ENCODE peak calls at places on chromosomes 16 and 17, in six cellular contexts. C is fibroblast of lung, F is IMR-90, Q is GM12878, P is HCT116, H is PC-3. D is an unnamed sample. For H3K4me1, the result is how much of the 10 kb centered on the place peaks cover.

GRCh38 chr16:81542609-81543570 is 98.3 kb downstream of the CMIP start:
- DNase-seq in C (no peak), F (no peak), Q (no peak), P (no peak), H (no peak), D (no peak)

GRCh38 chr16:17983847-17984639 is 352.5 kb downstream of the NPIPA8 start:
- DNase-seq in C (no peak), F (no peak), Q (no peak), P (no peak), H (no peak), D (no peak)

GRCh38 chr16:84374160-84374489 is 5.8 kb downstream of the ATP2C2 start:
- DNase-seq in C (no peak), F (no peak), Q (no peak), P (no peak), H (no peak), D (peak)

GRCh38 chr16:6066601-6067000 is 969.0 kb upstream of the EEF2KMT start:
- DNase-seq in C (no peak), F (no peak), Q (no peak), P (no peak), H (no peak), D (no peak)

GRCh38 chr17:61260061-61260797 is 139.4 kb upstream of the TBX2 start:
- DNase-seq in C (peak), F (peak), Q (no peak), P (no peak), H (no peak), D (no peak)

GRCh38 chr17:40440166-40440565 is 3.1 kb upstream of the IGFBP4 start:
- DNase-seq in C (no peak), F (no peak), Q (no peak), P (no peak), H (no peak), D (no peak)

GRCh38 chr16:50067290-50067853 is 1.6 kb downstream of the HEATR3 start:
- DNase-seq in C (peak), F (peak), Q (no peak), P (peak), H (peak), D (peak)

GRCh38 chr16:895371-895770 is 75.4 kb downstream of the LMF1 start:
- DNase-seq in C (no peak), F (no peak), Q (no peak), P (no peak), H (no peak), D (no peak)

GRCh38 chr16:85469929-85470590 is 143.1 kb upstream of the GSE1 start:
- DNase-seq in C (no peak), F (no peak), Q (no peak), P (no peak), H (no peak), D (no peak)

GRCh38 chr17:16493470-16494048 is 1.6 kb upstream of the LRRC75A start:
- DNase-seq in C (no peak), F (no peak), Q (no peak), P (no peak), H (no peak), D (no peak)

GRCh38 chr16:91484-91883 is 13.5 kb downstream of the MPG start:
- DNase-seq in C (peak), F (no peak), Q (no peak), P (no peak), H (no peak), D (peak)

GRCh38 chr17:9270921-9271320 is 249.6 kb downstream of the NTN1 start:
- DNase-seq in C (no peak), F (no peak), Q (no peak), P (no peak), H (no peak), D (no peak)

GRCh38 chr17:11638700-11639265 is 40.5 kb downstream of the DNAH9 start:
- DNase-seq in C (no peak), F (no peak), Q (no peak), P (no peak), H (no peak), D (no peak)

GRCh38 chr17:16443390-16444257 is 28.3 kb downstream of the TRPV2 start:
- DNase-seq in C (no peak), F (no peak), Q (no peak), P (no peak), H (no peak), D (peak)

GRCh38 chr16:85393674-85394510 is 219.2 kb upstream of the GSE1 start:
- DNase-seq in C (peak), F (peak), Q (no peak), P (no peak), H (peak), D (peak)

GRCh38 chr16:4008116-4008515 is 108.1 kb downstream of the ADCY9 start:
- DNase-seq in C (no peak), F (no peak), Q (no peak), P (no peak), H (no peak), D (no peak)

GRCh38 chr17:64778367-64779290 is 116.5 kb upstream of the SMURF2 start:
- DNase-seq in C (no peak), F (no peak), Q (no peak), P (no peak), H (peak), D (peak)

GRCh38 chr17:39899215-39899614 is 19.2 kb downstream of the GSDMB start:
- DNase-seq in C (no peak), F (no peak), Q (no peak), P (no peak), H (peak), D (no peak)

GRCh38 chr17:28724500-28725165 is 1.4 kb downstream of the TLCD1 start:
- DNase-seq in C (no peak), F (no peak), Q (no peak), P (no peak), H (no peak), D (peak)

GRCh38 chr17:6366144-6366755 is 68.7 kb downstream of the AIPL1 start:
- DNase-seq in C (peak), F (peak), Q (no peak), P (peak), H (peak), D (no peak)

GRCh38 chr17:76734080-76734840 is 2.9 kb downstream of the SRSF2 start:
- DNase-seq in C (peak), F (peak), Q (no peak), P (no peak), H (no peak), D (peak)

GRCh38 chr17:6476061-6476833 is 32.0 kb downstream of the PIMREG start:
- DNase-seq in C (no peak), F (no peak), Q (no peak), P (no peak), H (no peak), D (peak)

GRCh38 chr17:17669081-17669850 is 12.0 kb upstream of the RAI1 start:
- DNase-seq in C (no peak), F (peak), Q (no peak), P (no peak), H (no peak), D (peak)

GRCh38 chr17:50708050-50709000 is 611 bp upstream of the ANKRD40 start:
- DNase-seq in C (peak), F (no peak), Q (peak), P (no peak), H (peak), D (peak)

GRCh38 chr17:43927101-43927935 is 15.0 kb downstream of the PPY start:
- DNase-seq in C (no peak), F (no peak), Q (no peak), P (no peak), H (peak), D (no peak)

GRCh38 chr17:49404906-49405305 is 9.8 kb downstream of the PHB1 start:
- DNase-seq in C (no peak), F (no peak), Q (no peak), P (no peak), H (no peak), D (no peak)

GRCh38 chr17:83191388-83192160 is 112.2 kb downstream of the METRNL start:
- DNase-seq in C (no peak), F (no peak), Q (no peak), P (no peak), H (no peak), D (peak)

GRCh38 chr16:83402160-83402794 is 405.5 kb upstream of the HSBP1 start:
- DNase-seq in C (no peak), F (peak), Q (no peak), P (no peak), H (no peak), D (no peak)

GRCh38 chr16:55081622-55082593 is 151.2 kb downstream of the IRX5 start:
- DNase-seq in C (no peak), F (no peak), Q (no peak), P (no peak), H (no peak), D (no peak)

GRCh38 chr17:33778505-33779398 is 476.3 kb upstream of the CCL2 start:
- DNase-seq in C (peak), F (peak), Q (peak), P (peak), H (peak), D (peak)

GRCh38 chr17:69358688-69359596 is 32.0 kb upstream of the ABCA5 start:
- DNase-seq in C (no peak), F (no peak), Q (peak), P (peak), H (peak), D (no peak)

GRCh38 chr17:40361063-40361924 is 3.2 kb downstream of the GJD3 start:
- DNase-seq in C (no peak), F (no peak), Q (no peak), P (no peak), H (no peak), D (peak)

GRCh38 chr17:49783051-49783715 is 5.3 kb upstream of the KAT7 start:
- DNase-seq in C (no peak), F (no peak), Q (no peak), P (no peak), H (no peak), D (no peak)

GRCh38 chr17:80104321-80104955 is 3.1 kb downstream of the GAA start:
- DNase-seq in C (no peak), F (no peak), Q (no peak), P (no peak), H (no peak), D (peak)

GRCh38 chr17:31388770-31389672 is 2.5 kb upstream of the RAB11FIP4 start:
- DNase-seq in C (peak), F (no peak), Q (no peak), P (no peak), H (peak), D (peak)

DNA sequence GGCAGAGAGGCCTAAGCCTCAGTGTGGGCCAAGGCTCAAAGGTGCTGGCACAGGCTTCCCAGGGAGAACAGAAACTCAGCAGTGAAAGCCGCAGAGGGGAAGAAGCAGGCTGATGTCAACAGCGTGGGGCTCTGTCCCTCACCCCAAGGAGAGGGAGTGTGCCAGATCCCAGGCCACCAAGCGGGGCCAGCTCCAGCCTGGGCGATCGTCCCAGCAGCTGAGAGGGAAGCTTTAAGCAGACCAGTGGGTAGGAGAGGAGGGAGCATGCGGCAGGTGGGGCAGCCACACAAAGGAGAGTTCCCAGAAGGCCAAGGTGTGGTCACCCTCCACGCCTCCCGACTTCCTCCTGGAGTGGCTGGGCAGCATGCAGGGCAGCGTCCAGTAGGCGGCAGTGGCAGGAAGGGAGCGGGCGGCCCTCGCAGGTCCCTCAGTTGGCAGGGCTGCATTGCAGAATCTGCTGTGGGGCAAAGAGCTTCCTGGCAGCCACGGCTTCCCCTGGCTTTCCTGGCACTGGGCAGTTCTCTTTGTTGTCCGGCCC is 6.0 kb downstream of the SYNGR2 start:
- DNase-seq in C (no peak), F (no peak), Q (no peak), P (no peak), H (peak), D (peak)
- TF ChIP-seq CTCF in C (no peak), F (no peak), Q (peak), P (no peak), H (peak), D (no peak)

GRCh38 chr17:38727661-38728220 is 2.4 kb upstream of the CISD3 start:
- DNase-seq in C (no peak), F (no peak), Q (no peak), P (no peak), H (no peak), D (no peak)

GRCh38 chr17:38729886-38730525 is at the start of gene CISD3:
- DNase-seq in C (peak), F (peak), Q (no peak), P (peak), H (peak), D (peak)

GRCh38 chr17:38730526-38731379 is 612 bp downstream of the CISD3 start:
- DNase-seq in C (peak), F (peak), Q (no peak), P (no peak), H (peak), D (no peak)

GRCh38 chr17:38728290-38728831 is 1.8 kb upstream of the CISD3 start:
- DNase-seq in C (no peak), F (no peak), Q (peak), P (no peak), H (no peak), D (no peak)

DNA sequence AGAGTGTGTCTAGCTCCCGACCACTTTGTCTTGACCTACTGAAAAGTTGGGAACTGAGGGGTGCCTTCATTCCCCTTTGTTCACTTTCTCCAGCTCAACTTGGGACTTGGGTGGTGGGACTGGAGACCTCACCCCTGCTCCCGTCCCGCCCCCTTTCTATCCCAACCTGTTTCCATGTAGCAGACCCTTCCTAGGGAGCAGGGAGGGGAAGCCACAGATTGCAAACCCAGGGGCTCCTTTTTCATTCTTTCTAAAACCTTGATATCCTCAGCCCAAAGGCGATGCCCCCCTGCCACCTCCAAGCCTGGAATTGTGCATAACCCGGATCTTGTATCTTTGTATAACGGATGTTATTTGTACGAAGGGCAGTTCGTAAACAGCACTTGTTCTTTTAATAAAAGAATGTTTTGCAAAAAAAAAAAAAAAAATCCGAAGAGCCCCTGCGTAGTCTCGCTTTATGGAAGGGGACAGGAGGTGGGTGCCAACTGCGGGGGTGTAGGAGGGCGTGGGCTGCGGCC is 714 bp upstream of the CISD3 start:
- DNase-seq in C (no peak), F (no peak), Q (no peak), P (no peak), H (no peak), D (no peak)
- H3K4me1 ChIP-seq in C (under half), F (under half), Q (under half), P (under half), H (under half), D (under half)

DNA sequence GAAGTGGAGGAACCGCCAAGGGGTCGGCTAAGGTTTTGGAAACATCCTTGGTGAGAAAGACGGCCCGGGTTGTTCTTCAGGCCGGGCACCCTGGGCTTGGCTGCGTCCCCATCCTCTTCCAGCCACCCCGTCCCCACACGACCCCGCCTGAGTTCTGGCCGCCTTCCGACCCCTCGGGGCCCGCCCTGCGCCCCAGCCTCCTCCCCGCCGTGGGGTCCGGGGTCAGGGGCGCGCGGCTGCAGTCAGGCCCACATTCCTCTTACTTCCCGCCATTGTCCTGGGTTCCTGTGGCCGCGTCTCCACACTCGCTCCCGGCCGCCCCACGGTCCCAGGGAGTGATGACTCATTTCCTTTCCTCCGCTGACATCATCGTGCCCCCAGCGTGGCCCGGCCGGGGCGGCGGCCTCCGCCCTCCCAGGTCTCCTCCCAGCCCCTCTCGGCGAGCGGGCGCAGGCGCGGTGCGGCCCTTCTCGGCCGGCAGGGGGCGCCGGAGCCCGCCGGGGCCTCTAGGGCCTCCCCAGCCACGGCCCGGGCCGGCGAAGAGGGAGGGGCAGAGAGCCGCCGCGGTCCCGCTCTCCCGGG is 59.6 kb downstream of the WSB1 start:
- DNase-seq in C (peak), F (peak), Q (peak), P (peak), H (peak), D (peak)
- H2AFZ ChIP-seq in C (peak), F (peak), Q (peak), P (no peak), H (peak), D (peak)

DNA sequence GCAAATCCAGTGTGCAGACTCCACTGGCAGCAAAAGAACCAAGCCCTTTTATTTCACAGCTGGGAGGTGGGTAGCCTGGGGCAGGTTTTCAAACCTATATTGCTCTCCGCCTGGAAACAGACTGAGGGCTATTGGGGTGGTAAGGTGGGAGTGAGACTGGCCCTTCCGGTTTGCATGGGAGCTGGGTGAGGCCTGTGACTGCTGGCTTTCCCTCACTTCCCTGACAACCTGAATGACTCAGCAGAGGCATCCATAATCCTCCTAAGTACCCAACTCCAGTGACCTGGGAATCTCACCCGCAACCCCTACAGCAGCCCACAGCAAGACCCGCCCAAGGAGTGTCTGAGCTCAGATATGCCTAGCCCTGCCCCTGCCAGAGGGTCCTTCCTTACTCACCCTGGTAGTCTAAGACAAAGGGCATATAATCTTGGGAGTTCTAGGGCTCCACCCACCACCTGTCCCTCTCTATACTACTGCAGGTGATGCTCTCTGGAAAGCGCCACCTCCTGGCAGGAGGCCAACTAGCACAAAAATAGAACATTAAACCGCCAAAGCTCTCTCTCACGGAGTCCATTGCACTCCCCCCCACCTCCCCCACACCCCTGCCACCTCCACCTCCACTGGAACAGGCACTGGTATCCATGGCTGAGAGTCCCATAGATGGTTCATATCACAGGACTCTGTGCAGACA is 602.0 kb upstream of the C16orf82 start:
- DNase-seq in C (no peak), F (no peak), Q (no peak), P (no peak), H (no peak), D (no peak)
- TF ChIP-seq CTCF in C (no peak), F (no peak), Q (no peak), P (no peak), H (no peak), D (no peak)

DNA sequence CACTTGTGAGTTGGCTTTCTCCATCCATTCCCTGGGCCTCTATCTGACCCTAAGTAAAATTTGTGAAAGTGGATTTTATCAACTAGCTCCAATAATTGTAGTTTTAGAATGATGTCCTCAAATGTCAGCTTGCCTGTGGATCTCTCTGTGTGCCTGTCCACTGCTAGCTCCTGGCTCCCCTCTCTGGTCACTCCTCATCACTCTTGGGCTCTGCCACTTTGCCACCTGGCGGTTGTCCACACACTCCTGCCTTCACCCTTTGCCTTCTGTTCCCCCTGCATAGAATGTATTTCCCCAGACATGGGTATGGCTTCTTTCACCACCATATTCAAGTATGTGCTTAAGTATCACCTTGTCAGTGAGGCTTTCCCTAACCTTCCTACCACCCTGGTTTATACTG is 19.8 kb downstream of the ANKFN1 start:
- DNase-seq in C (no peak), F (no peak), Q (no peak), P (no peak), H (no peak), D (no peak)
- H3K4me1 ChIP-seq in C (under half), F (under half), Q (under half), P (under half), H (under half), D (half or more)

GRCh38 chr16:73448970-73449369 is 401.0 kb upstream of the ZFHX3 start:
- DNase-seq in C (no peak), F (no peak), Q (no peak), P (no peak), H (no peak), D (no peak)
- H2AFZ ChIP-seq in C (no peak), F (no peak), Q (no peak), P (no peak), H (no peak), D (no peak)

GRCh38 chr17:34998205-34998604 is 17.9 kb downstream of the LIG3 start:
- DNase-seq in C (peak), F (peak), Q (peak), P (peak), H (peak), D (peak)
- TF ChIP-seq CTCF in C (peak), F (peak), Q (peak), P (peak), H (peak), D (peak)